ENCODE peak calls at places on chromosomes 3 and 15, in six cellular contexts. U is HFF-Myc; J is brain microvascular endothelial cell; Y is A549; R is cardiac muscle cell; N is CD8-positive, alpha-beta T cell. Z is an unnamed sample.
A peak's percentile ranks its signal among the peaks of the same experiment; 100 is the strongest.

GRCh38 chr15:78225783-78226541 is 8.4 kb downstream of the ACSBG1 start:
- DNase-seq in U (no peak), J (peak; percentile 9), Y (no peak), R (no peak), N (no peak), Z (no peak)

GRCh38 chr15:55343168-55343567 is 24.1 kb downstream of the PIGB start:
- DNase-seq in Y (no peak), U (no peak), R (no peak), J (no peak), N (no peak), Z (no peak)

GRCh38 chr3:12401208-12401607 is 83.1 kb upstream of the TSEN2 start:
- DNase-seq in R (no peak), N (no peak), U (no peak), Y (no peak), J (no peak), Z (no peak)

GRCh38 chr3:44125882-44126281 is 115.8 kb upstream of the TOPAZ1 start:
- DNase-seq in Y (no peak), N (no peak), J (peak; percentile 49), U (no peak), R (peak; percentile 48), Z (no peak)

GRCh38 chr15:51341366-51342248 is at the start of gene GLDN:
- DNase-seq in N (no peak), U (no peak), Y (peak; percentile 12), J (no peak), R (peak; percentile 47), Z (no peak)

GRCh38 chr3:43161684-43162512 is 56.0 kb upstream of the POMGNT2 start:
- DNase-seq in J (peak; percentile 42), R (peak; percentile 37), U (no peak), N (no peak), Y (peak; percentile 31), Z (no peak)

GRCh38 chr3:194112120-194113106 is 23.5 kb upstream of the HES1 start:
- DNase-seq in U (no peak), N (no peak), R (no peak), J (no peak), Y (peak; percentile 97), Z (peak; percentile 99)

GRCh38 chr15:63046927-63047760 is 4.6 kb downstream of the TPM1 start:
- DNase-seq in N (no peak), Y (peak; percentile 49), R (peak; percentile 65), J (no peak), U (no peak), Z (no peak)

GRCh38 chr3:23481660-23482278 is 278.6 kb downstream of the UBE2E2 start:
- DNase-seq in U (no peak), R (no peak), N (no peak), J (no peak), Y (no peak), Z (peak; percentile 19)

GRCh38 chr3:133413166-133414020 is 13.5 kb downstream of the BFSP2 start:
- DNase-seq in N (no peak), U (no peak), R (peak; percentile 29), Y (peak; percentile 31), J (no peak), Z (no peak)

GRCh38 chr15:81914734-81915234 is 131.0 kb downstream of the MEX3B start:
- DNase-seq in N (no peak), U (no peak), Y (no peak), J (no peak), R (peak; percentile 47), Z (no peak)

GRCh38 chr15:62769604-62770003 is 272.9 kb upstream of the TPM1 start:
- DNase-seq in U (no peak), R (no peak), J (peak; percentile 65), N (no peak), Y (no peak), Z (no peak)

GRCh38 chr3:193132923-193133463 is 108.0 kb upstream of the PLAAT1 start:
- DNase-seq in U (no peak), R (no peak), Y (no peak), N (no peak), J (no peak), Z (no peak)

GRCh38 chr15:66412213-66412612 is 25.5 kb downstream of the MAP2K1 start:
- DNase-seq in J (no peak), Y (no peak), U (no peak), R (no peak), N (no peak), Z (no peak)

GRCh38 chr3:132783152-132783551 is 60.9 kb upstream of the NPHP3 start:
- DNase-seq in U (no peak), J (no peak), R (no peak), N (no peak), Y (no peak), Z (no peak)

GRCh38 chr15:59539799-59540198 is 71.8 kb upstream of the GCNT3 start:
- DNase-seq in Y (peak; percentile 80), R (no peak), U (no peak), N (no peak), J (no peak), Z (no peak)

GRCh38 chr15:85500729-85501128 is 120.3 kb downstream of the AKAP13 start:
- DNase-seq in U (no peak), R (peak; percentile 30), N (no peak), J (peak; percentile 31), Y (no peak), Z (no peak)

GRCh38 chr3:183731611-183732010 is 34.0 kb downstream of the YEATS2 start:
- DNase-seq in U (no peak), R (no peak), Y (no peak), J (no peak), N (no peak), Z (no peak)

GRCh38 chr3:197549261-197549885 is 6.4 kb downstream of the BDH1 start:
- DNase-seq in Y (no peak), R (no peak), N (no peak), J (no peak), U (no peak), Z (no peak)

GRCh38 chr3:197546307-197547085 is 9.3 kb downstream of the BDH1 start:
- DNase-seq in N (no peak), J (no peak), Y (no peak), U (no peak), R (no peak), Z (no peak)

GRCh38 chr3:197547206-197547605 is 8.6 kb downstream of the BDH1 start:
- DNase-seq in Y (no peak), N (no peak), R (no peak), U (no peak), J (no peak), Z (no peak)

GRCh38 chr3:197545111-197545510 is 10.7 kb downstream of the BDH1 start:
- DNase-seq in Y (no peak), N (no peak), R (no peak), J (no peak), U (no peak), Z (no peak)

GRCh38 chr3:197547618-197548017 is 8.2 kb downstream of the BDH1 start:
- DNase-seq in N (no peak), U (no peak), J (no peak), R (peak; percentile 58), Y (no peak), Z (no peak)
- TF ChIP-seq CTCF in N (no peak), U (no peak), J (no peak), R (no peak), Y (no peak), Z (peak; percentile 13)

GRCh38 chr3:62373215-62373614 is at the start of gene FEZF2:
- DNase-seq in N (no peak), J (no peak), Y (no peak), R (no peak), U (no peak), Z (no peak)

GRCh38 chr3:62372621-62373041 is 719 bp downstream of the FEZF2 start:
- DNase-seq in N (no peak), U (no peak), Y (peak; percentile 17), R (no peak), J (no peak), Z (no peak)

GRCh38 chr3:62373714-62374333 is 474 bp upstream of the FEZF2 start:
- DNase-seq in J (no peak), Y (no peak), N (no peak), R (no peak), U (no peak), Z (no peak)

GRCh38 chr3:62375655-62376054 is 2.3 kb upstream of the FEZF2 start:
- DNase-seq in U (no peak), J (no peak), N (no peak), Y (no peak), R (no peak), Z (no peak)

DNA sequence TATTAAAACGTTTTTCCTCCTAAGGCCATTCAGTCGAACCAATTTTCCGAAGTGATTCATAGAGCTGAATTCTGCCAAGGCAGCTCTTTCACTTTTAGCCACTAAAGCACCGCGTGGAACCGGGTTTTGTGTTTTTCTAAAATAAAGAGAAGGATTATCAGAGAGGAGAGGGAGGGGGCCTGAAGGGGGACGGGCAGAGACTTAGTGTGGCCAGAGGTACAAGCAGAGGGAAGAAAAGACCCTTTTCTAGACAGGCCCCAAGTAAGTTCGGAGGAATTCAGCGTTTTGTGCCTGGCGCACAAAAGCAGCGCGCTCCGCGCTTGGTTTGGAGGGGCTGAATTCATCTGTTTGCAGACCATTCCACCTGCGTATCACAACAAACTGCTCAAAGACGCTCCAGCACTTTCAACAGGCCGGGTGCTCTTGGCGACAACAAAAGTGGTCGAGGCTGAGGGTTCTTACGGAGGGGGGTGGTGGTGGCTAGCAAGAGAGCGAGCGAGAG is 1.1 kb upstream of the FEZF2 start:
- DNase-seq in R (no peak), J (peak; percentile 14), Y (no peak), N (no peak), U (no peak), Z (peak; percentile 6)
- H3K4me3 ChIP-seq in R (no peak overlapping the region), J (peak overlapping the region; percentile 20), Y (no peak overlapping the region), N (no peak overlapping the region), U (no peak overlapping the region), Z (peak overlapping the region; percentile 30)

GRCh38 chr3:123194552-123194951 is 7.2 kb upstream of the SEC22A start:
- DNase-seq in J (peak; percentile 17), Y (peak; percentile 54), R (peak; percentile 39), U (no peak), N (no peak), Z (no peak)
- TF ChIP-seq CTCF in J (peak; percentile 79), Y (peak; percentile 39), R (peak; percentile 54), U (peak; percentile 37), N (no peak), Z (peak; percentile 74)

GRCh38 chr3:121660356-121661171 is at the start of gene HCLS1:
- DNase-seq in U (no peak), N (peak; percentile 61), R (no peak), J (no peak), Y (no peak), Z (no peak)
- H3K4me3 ChIP-seq in U (peak within 1 kb of the TSS; percentile 5), N (peak within 1 kb of the TSS; percentile 58), R (no peak within 1 kb of the TSS), J (no peak within 1 kb of the TSS), Y (no peak within 1 kb of the TSS), Z (no peak within 1 kb of the TSS)

DNA sequence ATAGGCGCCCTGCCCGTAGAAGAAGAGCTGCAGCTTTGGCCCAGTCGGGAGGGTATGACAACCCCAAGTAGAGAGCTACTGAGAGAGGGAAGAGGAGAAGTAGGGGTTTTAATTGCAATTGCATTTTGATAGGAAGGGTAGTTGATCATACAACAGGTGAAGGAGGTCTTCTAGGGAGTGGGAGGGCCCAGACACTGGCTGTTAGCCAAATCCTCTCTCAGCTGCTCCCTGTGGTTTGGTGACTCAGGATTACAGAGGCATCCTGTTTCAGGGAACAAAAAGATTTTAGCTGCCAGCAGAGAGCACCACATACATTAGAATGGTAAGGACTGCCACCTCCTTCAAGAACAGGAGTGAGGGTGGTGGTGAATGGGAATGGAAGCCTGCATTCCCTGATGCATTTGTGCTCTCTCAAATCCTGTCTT is 408.9 kb upstream of the THBS1 start:
- DNase-seq in J (peak; percentile 96), R (peak; percentile 87), U (peak; percentile 98), N (no peak), Y (peak; percentile 93), Z (peak; percentile 91)
- TF ChIP-seq CTCF in J (peak; percentile 68), R (peak; percentile 51), U (peak; percentile 51), N (no peak), Y (peak; percentile 66), Z (peak; percentile 70)